ENCODE peak calls at places on chromosomes 2 and 18, in four cellular contexts. X is H1, U is GM12878, A is HepG2. W is an unnamed sample.

GRCh38 chr2:206392118-206392517 is 51.2 kb upstream of the ADAM23 start:
- DNase-seq in X (peak), U (no peak), A (peak), W (peak)

GRCh38 chr2:84273406-84273805 is 185.7 kb downstream of the SUCLG1 start:
- DNase-seq in X (no peak), U (no peak), A (no peak), W (no peak)

GRCh38 chr2:232447091-232447620 is 8.8 kb upstream of the ALPI start:
- DNase-seq in X (no peak), U (no peak), A (no peak), W (no peak)

GRCh38 chr18:13548106-13548819 is 178.1 kb downstream of the FAM210A start:
- DNase-seq in X (no peak), U (no peak), A (no peak), W (no peak)

GRCh38 chr2:215960825-215961224 is 52.5 kb downstream of the MREG start:
- DNase-seq in X (no peak), U (no peak), A (no peak), W (no peak)

GRCh38 chr2:68362069-68362468 is 3.0 kb upstream of the PLEK start:
- DNase-seq in X (peak), U (peak), A (peak), W (peak)

GRCh38 chr2:112004246-112004645 is 50.8 kb upstream of the TMEM87B start:
- DNase-seq in X (no peak), U (peak), A (no peak), W (no peak)

GRCh38 chr2:6011871-6012380 is 319.7 kb downstream of the SOX11 start:
- DNase-seq in X (no peak), U (no peak), A (no peak), W (no peak)

GRCh38 chr2:45907592-45907991 is 256.1 kb downstream of the PRKCE start:
- DNase-seq in X (no peak), U (no peak), A (no peak), W (no peak)

GRCh38 chr2:43934567-43934966 is 61.2 kb downstream of the LRPPRC start:
- DNase-seq in X (no peak), U (no peak), A (no peak), W (no peak)

GRCh38 chr2:237296756-237297155 is 117.2 kb downstream of the COL6A3 start:
- DNase-seq in X (no peak), U (no peak), A (no peak), W (no peak)

GRCh38 chr2:127597984-127598380 is 48.0 kb upstream of the GPR17 start:
- DNase-seq in X (no peak), U (no peak), A (no peak), W (no peak)

GRCh38 chr2:101816598-101816997 is 119.1 kb downstream of the MAP4K4 start:
- DNase-seq in X (no peak), U (no peak), A (no peak), W (no peak)

GRCh38 chr18:49731860-49732311 is 81.4 kb downstream of the ACAA2 start:
- DNase-seq in X (no peak), U (no peak), A (peak), W (no peak)

GRCh38 chr2:180143633-180144032 is 136.5 kb upstream of the CWC22 start:
- DNase-seq in X (no peak), U (no peak), A (no peak), W (no peak)

GRCh38 chr2:138237657-138238384 is 263.7 kb upstream of the SPOPL start:
- DNase-seq in X (no peak), U (no peak), A (no peak), W (no peak)

GRCh38 chr2:36835125-36835524 is 131.2 kb downstream of the STRN start:
- DNase-seq in X (no peak), U (no peak), A (no peak), W (no peak)

GRCh38 chr2:10241641-10242430 is 60.9 kb upstream of the HPCAL1 start:
- DNase-seq in X (no peak), U (no peak), A (no peak), W (no peak)

GRCh38 chr2:221254281-221254680 is 317.8 kb downstream of the EPHA4 start:
- DNase-seq in X (no peak), U (no peak), A (no peak), W (no peak)

GRCh38 chr2:58466803-58467202 is 225.7 kb upstream of the FANCL start:
- DNase-seq in X (no peak), U (no peak), A (no peak), W (no peak)

GRCh38 chr2:145038041-145038525 is 518.2 kb upstream of the ZEB2 start:
- DNase-seq in X (no peak), U (no peak), A (no peak), W (no peak)
- TF ChIP-seq SUZ12 in X (no peak), U (no peak), A (no peak), W (no peak)

DNA sequence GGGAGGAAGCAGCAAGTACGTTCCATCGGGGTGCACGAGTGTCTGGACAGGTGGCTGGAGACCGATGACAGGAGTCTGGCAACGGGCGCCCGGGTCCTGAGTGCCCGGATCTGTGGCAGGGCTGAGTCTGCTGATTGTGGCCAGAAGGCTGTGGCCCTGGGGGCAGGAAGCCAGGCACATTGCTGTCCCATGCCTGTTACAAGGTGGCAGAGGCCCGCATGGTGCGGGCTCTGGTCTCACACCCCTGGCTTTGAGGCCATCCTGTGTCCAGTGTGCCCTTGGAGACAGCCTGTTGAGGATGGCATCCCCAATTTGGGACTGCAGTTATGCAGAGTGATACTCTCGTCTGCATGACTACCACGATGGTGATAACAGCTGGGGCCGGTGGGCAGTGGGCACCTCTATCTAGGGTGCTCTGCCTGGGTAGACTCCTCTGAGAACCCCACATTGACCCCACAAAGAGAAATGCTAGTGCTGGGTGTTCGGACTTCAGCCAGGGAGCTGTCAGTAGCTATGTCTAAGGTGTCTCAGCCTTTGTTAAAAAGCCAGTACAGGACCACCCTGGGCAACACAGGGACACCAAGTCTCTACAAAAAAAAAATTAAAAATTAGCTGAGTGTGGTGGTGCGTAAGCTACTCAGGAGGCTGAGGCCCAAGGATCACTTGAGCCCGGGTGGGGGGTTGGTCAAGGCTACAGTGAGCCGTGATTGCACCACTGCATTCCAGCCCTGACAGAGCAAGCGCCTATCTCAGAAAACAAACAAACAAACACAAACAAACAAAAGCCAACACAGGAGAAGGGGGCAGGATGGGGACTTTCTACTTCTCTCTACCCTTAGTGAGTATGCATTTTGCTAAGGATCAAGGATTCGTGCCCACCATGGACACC is 88.3 kb downstream of the RHOB start:
- DNase-seq in X (no peak), U (no peak), A (peak), W (no peak)
- TF ChIP-seq ZNF274 in X (no peak), U (no peak), A (no peak), W (no peak)

GRCh38 chr18:9736942-9737813 is 29.1 kb downstream of the RAB31 start:
- DNase-seq in X (no peak), U (no peak), A (no peak), W (no peak)
- TF ChIP-seq YY1 in X (no peak), U (no peak), A (no peak), W (no peak)

DNA sequence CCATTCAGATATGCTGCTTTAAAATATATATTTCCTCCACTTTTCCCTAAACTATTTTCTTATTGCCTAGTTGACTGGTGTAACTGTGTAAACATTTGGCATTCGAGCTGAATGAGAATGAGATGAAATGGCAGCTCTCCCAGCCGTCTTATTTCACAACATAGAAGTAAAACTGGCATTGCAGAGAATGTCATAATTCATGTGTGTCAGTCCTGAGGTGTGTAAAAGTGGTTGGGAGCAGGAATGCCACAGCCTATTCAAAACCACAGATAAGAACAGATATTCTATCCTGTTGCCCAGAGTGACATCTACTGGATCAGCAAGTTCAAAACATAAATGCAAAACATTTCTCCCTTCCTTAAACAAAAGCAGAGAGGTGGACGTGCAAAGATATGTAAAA is 565.5 kb upstream of the CHAC2 start:
- DNase-seq in X (no peak), U (no peak), A (peak), W (no peak)
- TF ChIP-seq SUZ12 in X (no peak), U (no peak), A (no peak), W (no peak)

DNA sequence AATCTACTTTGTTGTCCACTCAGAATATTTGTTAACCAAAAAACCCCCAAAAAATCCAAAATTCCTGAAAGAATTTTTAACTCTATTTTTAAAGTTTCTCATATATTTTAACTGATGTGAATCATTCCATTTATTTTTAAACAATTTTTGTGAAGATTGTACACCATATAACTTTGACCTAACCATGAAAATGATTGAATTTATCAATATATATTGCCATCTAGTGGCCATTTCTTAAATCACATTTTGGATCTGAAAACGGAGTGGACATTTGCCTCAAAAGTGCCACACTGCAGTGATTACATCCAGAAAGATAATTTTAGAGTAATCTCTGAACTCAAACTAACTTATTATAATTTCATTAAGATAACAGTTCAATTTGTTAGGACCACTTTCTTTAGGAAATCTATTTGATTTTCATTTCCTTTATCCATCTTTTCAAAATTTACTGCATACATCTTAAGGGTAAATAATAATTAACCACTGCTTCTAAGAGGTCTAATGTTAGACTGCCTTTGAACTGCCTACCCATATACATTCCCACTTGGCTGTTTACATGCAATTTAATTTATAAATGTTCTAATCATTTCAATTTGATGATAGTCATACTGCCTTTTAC is 71.1 kb downstream of the DSC3 start:
- DNase-seq in X (no peak), U (no peak), A (peak), W (no peak)
- TF ChIP-seq ZNF274 in X (no peak), U (no peak), A (no peak), W (no peak)

GRCh38 chr2:205235434-205235833 is 446.9 kb upstream of the NRP2 start:
- DNase-seq in X (no peak), U (no peak), A (no peak), W (no peak)

GRCh38 chr2:205237524-205237923 is 444.8 kb upstream of the NRP2 start:
- DNase-seq in X (no peak), U (no peak), A (no peak), W (no peak)

DNA sequence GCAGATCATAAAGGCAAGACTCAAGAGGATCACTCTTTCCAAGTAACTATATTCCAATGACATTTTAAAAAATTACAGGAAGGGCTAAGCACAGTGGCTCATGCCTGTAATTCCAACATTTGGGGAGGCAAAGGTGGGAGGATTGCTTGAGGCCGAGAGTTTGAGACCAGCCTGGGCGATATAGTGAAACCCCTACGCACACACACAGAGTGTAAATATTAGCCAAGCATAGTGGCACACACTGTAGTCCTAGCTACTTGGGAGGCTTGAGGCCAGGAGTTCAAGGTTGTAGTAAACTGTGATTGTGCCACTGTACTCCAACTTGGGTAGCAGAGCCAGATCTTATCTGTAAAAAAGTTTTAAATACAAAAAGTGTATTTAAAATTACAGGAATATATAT is 450.2 kb upstream of the NRP2 start:
- DNase-seq in X (no peak), U (no peak), A (peak), W (no peak)
- TF ChIP-seq YY1 in X (no peak), U (no peak), A (no peak), W (no peak)

DNA sequence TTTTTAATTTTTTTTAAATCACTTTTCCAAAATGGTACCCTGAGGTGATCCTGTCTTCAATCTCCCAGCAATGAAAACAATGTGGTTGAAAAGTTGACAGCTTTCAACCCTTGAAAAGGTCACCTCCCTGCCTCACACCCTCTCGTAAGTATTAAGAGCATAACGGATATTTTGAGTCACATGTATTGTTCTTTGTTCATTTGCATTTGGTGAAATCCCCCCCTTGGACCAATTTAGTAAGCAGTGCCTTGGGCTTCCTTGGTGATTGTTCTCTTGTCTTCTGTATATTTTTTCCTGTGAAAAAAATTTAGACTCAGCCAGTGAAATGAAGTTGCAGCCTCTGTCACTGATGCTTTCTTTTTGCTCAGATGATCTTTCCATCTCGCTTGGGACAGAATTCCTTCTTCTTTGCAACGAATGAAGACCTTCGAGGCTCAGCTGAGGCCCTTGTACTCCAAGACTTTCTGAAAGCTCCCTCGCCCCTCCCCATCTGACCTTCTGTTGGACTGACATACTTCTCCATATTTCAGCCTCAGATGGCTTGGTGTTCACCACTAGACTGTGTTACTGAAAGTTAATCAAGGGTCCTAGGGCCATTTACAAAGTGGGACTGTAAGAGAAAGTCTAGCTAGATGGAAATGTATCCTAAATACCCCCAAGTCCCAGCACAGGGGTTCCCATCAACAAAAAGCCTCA is 158.4 kb downstream of the BCL2 start:
- DNase-seq in X (no peak), U (peak), A (no peak), W (no peak)
- TF ChIP-seq SUZ12 in X (no peak), U (no peak), A (no peak), W (no peak)

GRCh38 chr2:67290451-67290991 is 106.6 kb upstream of the ETAA1 start:
- DNase-seq in X (no peak), U (no peak), A (no peak), W (no peak)
- TF ChIP-seq ZNF274 in X (no peak), U (no peak), A (no peak), W (no peak)